ENCODE peak calls at places on chromosomes 2 and 18, in four cellular contexts. P, Q, L and U are unnamed samples.

GRCh38 chr2:192579965-192580700 is 385.4 kb upstream of the TMEFF2 start:
- DNase-seq in P (no peak), Q (no peak), L (no peak), U (no peak)

GRCh38 chr2:32680937-32681336 is 53.1 kb downstream of the TTC27 start:
- DNase-seq in P (no peak), Q (no peak), L (no peak), U (no peak)

GRCh38 chr2:69628325-69629038 is 15.1 kb downstream of the AAK1 start:
- DNase-seq in P (no peak), Q (no peak), L (no peak), U (no peak)

GRCh38 chr2:30717081-30717650 is 90.1 kb downstream of the CAPN13 start:
- DNase-seq in P (no peak), Q (no peak), L (no peak), U (no peak)

GRCh38 chr2:23283-23682 is 23.0 kb downstream of the FAM110C start:
- DNase-seq in P (no peak), Q (no peak), L (no peak), U (no peak)

GRCh38 chr18:54215069-54215468 is 9.4 kb downstream of the MBD2 start:
- DNase-seq in P (no peak), Q (no peak), L (no peak), U (no peak)

GRCh38 chr2:10839813-10840212 is 27.2 kb upstream of the PDIA6 start:
- DNase-seq in P (no peak), Q (no peak), L (no peak), U (no peak)

GRCh38 chr2:147660680-147661079 is 184.1 kb upstream of the ACVR2A start:
- DNase-seq in P (no peak), Q (no peak), L (no peak), U (no peak)

GRCh38 chr2:88852753-88853402 is 161.4 kb downstream of the RPIA start:
- DNase-seq in P (no peak), Q (no peak), L (no peak), U (no peak)

GRCh38 chr2:151577116-151577515 is 157.2 kb downstream of the NEB start:
- DNase-seq in P (no peak), Q (no peak), L (no peak), U (no peak)

GRCh38 chr2:207960911-207961310 is 64.4 kb downstream of the PLEKHM3 start:
- DNase-seq in P (no peak), Q (no peak), L (no peak), U (no peak)

GRCh38 chr2:37506407-37507068 is 162.1 kb downstream of the QPCT start:
- DNase-seq in P (no peak), Q (no peak), L (no peak), U (no peak)

GRCh38 chr2:223949241-223949640 is 4.1 kb upstream of the WDFY1 start:
- DNase-seq in P (no peak), Q (no peak), L (no peak), U (no peak)

GRCh38 chr2:27212626-27213471 is 781 bp upstream of the SLC5A6 start:
- DNase-seq in P (peak), Q (no peak), L (no peak), U (no peak)

GRCh38 chr2:160901631-160902030 is 258.6 kb upstream of the TANK start:
- DNase-seq in P (no peak), Q (no peak), L (no peak), U (no peak)

GRCh38 chr18:55142413-55142812 is 183.2 kb upstream of the CCDC68 start:
- DNase-seq in P (no peak), Q (no peak), L (no peak), U (no peak)

GRCh38 chr2:207334631-207335371 is 169.1 kb upstream of the KLF7 start:
- DNase-seq in P (no peak), Q (no peak), L (peak), U (no peak)

GRCh38 chr2:133241231-133241575 is 327.1 kb downstream of the NCKAP5 start:
- DNase-seq in P (no peak), Q (no peak), L (no peak), U (no peak)

GRCh38 chr2:15730545-15731212 is 139.0 kb downstream of the DDX1 start:
- DNase-seq in P (peak), Q (peak), L (no peak), U (peak)
- TF ChIP-seq SUZ12 in P (no peak), Q (no peak), L (no peak), U (no peak)

DNA sequence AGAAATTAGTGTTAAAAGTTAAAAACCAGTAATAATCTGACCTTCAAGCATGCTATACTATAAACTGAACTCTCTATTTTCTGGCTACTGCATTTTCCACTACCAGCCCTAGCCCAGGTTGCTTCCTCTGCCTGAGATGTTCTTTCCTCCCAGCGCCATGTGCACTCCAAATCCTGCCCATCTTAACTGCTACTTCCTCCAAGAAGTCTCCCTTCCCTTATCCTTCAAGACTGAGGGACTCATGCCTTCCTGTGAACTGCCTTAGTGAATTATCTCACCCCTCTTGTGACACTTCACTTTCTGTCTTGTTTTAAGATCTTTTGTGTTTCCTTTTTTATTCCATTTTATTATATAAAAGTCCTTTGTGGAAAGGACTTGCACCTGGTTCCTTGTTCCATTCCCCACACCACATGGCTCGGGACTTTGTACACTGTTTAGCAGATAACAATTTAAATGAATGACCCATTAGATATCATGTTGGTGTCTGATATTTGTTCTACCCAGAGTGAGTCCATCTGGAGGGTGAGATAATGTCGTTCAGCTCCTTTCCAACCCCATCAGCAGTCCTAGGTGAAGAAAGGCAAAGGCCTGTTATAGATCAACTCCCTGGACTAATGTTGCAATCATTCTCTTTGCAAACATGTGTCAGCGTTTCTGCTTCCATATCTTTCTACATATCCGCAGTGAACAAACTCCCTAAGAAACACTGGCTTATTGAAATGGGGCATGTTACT is 20.9 kb upstream of the AGFG1 start:
- DNase-seq in P (peak), Q (no peak), L (no peak), U (no peak)
- TF ChIP-seq SP1 in P (peak), Q (no peak), L (no peak), U (no peak)

GRCh38 chr18:36187138-36187825 is at the start of gene MOCOS:
- DNase-seq in P (peak), Q (no peak), L (no peak), U (peak)
- TF ChIP-seq SUZ12 in P (no peak), Q (no peak), L (peak), U (no peak)

DNA sequence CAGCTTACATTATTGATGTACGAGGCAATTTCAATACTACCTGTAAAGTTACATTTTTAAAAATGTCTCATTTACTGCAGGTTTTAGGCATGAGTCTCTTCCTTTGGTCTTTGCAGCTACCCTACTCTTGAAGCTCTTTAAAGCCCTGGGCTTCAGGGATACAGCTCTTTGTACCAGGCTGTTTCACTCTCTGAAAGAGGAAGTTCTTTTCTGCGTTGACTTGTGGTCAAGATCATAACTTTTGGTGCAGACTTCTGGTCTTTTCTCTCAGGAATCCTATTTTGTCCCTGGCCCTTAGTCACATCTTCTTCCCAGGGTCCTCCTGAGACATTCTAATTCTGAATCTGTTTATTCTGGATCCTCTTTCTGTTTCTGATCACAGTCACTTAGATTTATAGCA is 16.6 kb upstream of the HRH4 start:
- DNase-seq in P (no peak), Q (no peak), L (no peak), U (no peak)
- TF ChIP-seq SP1 in P (no peak), Q (no peak), L (no peak), U (no peak)

GRCh38 chr2:148978026-148978685 is 60.3 kb upstream of the LYPD6B start:
- DNase-seq in P (no peak), Q (no peak), L (no peak), U (peak)
- TF ChIP-seq SUZ12 in P (no peak), Q (no peak), L (no peak), U (no peak)

DNA sequence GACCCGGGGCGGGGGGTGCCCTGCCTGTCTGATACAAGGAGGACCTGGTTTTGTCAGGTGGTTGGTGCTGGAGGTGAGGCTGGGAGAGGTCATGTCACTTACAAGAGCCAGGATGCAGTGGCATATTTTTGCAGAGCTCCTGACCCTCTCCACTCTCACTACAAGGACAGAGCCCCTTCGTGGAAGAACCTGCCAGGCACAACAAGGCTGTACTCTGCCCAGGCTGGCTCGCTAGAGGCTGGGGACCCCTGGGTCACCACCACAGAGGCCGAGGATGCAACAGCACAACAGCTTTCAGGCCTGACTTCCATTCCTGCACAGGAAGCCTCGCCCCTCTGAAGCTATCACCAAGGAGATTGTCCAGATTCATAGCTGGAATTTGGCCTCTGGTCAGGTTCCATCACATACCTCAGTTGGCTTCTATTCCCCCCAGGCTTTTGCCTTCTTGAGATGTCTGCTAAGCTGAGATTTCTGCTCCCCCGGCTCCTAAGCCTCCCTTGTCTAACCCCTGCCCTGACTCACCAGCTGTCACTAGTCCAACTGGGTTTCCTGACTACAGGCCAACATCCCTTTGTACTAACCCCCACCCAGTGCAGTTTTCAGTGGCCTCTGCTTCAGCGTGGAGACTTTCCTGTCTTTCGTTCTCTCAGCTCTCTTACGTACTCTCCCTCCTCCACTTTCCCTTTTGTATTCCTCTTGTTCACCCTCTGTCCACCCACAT is 132.5 kb upstream of the EPAS1 start:
- DNase-seq in P (no peak), Q (no peak), L (no peak), U (no peak)
- TF ChIP-seq SP1 in P (no peak), Q (no peak), L (no peak), U (no peak)

DNA sequence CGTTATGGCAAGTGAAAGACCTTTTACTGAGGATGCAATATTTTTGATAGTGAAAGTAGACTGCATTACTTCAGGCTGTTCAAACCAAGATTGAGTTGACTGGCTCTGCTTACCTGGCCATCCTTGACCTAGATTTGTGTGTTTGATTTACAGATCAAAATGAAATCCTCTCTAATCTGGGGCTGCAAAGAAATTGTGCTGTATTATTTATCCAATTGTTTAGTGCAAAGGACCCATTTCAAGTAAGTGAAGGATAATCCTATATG is 33.4 kb upstream of the WDR75 start:
- DNase-seq in P (no peak), Q (no peak), L (no peak), U (no peak)
- TF ChIP-seq SUZ12 in P (no peak), Q (no peak), L (no peak), U (no peak)

GRCh38 chr2:72993147-72993546 is 75.8 kb downstream of the EMX1 start:
- DNase-seq in P (peak), Q (peak), L (no peak), U (peak)

GRCh38 chr2:72995420-72996151 is 75.9 kb downstream of the SFXN5 start:
- DNase-seq in P (no peak), Q (no peak), L (no peak), U (no peak)

GRCh38 chr2:72994991-72995380 is 76.5 kb downstream of the SFXN5 start:
- DNase-seq in P (no peak), Q (no peak), L (no peak), U (no peak)

GRCh38 chr2:72993585-72994280 is 76.4 kb downstream of the EMX1 start:
- DNase-seq in P (no peak), Q (no peak), L (no peak), U (no peak)

GRCh38 chr2:72994282-72994990 is 77.1 kb downstream of the SFXN5 start:
- DNase-seq in P (no peak), Q (no peak), L (no peak), U (no peak)
- TF ChIP-seq SP1 in P (no peak), Q (no peak), L (no peak), U (no peak)

DNA sequence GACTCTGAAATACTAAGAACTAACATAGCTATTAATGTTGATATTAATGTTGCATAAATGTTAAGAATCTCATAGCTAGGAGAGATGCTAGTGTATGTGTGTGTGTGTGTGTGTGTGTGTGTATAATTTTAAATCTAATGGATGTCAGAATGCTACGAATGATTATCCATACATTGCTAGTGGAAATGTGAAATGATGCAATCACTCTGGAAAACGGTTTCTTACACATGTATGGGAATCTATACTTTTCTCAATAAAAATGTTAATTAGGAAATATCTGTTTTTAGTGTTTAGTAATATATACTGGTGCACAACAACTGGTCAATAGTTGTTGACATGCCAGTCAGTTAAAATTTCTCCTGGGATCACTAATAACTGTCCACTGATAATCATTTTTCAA is 908.8 kb upstream of the POU3F3 start:
- DNase-seq in P (no peak), Q (no peak), L (no peak), U (no peak)
- TF ChIP-seq SUZ12 in P (no peak), Q (no peak), L (no peak), U (no peak)